ENCODE peak calls at places on chromosomes 11 and 22, in four cellular contexts. C, V, Z and K are unnamed samples.
A peak's percentile ranks its signal among the peaks of the same experiment; 100 is the strongest.

GRCh38 chr11:64331569-64332371 is 8.2 kb upstream of the CCDC88B start:
- DNase-seq in C (peak; percentile 65), V (peak; percentile 73), Z (peak; percentile 69), K (peak; percentile 80)

GRCh38 chr11:35420371-35420770 is 1.0 kb upstream of the SLC1A2 start:
- DNase-seq in Z (no peak), C (peak; percentile 21), V (no peak), K (no peak)

GRCh38 chr11:109422755-109423113 is 744 bp downstream of the C11orf87 start:
- DNase-seq in C (no peak), V (no peak), Z (no peak), K (no peak)

GRCh38 chr22:44272330-44272729 is 40.4 kb downstream of the SHISAL1 start:
- DNase-seq in V (no peak), Z (no peak), C (no peak), K (no peak)

GRCh38 chr11:59183768-59184167 is 11.8 kb downstream of the DTX4 start:
- DNase-seq in V (no peak), Z (no peak), C (no peak), K (no peak)

GRCh38 chr22:47333625-47334024 is 571.2 kb downstream of the TBC1D22A start:
- DNase-seq in V (no peak), Z (peak; percentile 9), C (no peak), K (no peak)

GRCh38 chr11:74011360-74012071 is 2.6 kb upstream of the UCP3 start:
- DNase-seq in V (peak; percentile 72), C (no peak), Z (no peak), K (peak; percentile 79)

GRCh38 chr11:117644403-117645155 is 152.4 kb downstream of the DSCAML1 start:
- DNase-seq in V (no peak), Z (no peak), C (no peak), K (no peak)

GRCh38 chr22:35444685-35445399 is 44.9 kb downstream of the MCM5 start:
- DNase-seq in C (no peak), V (no peak), Z (no peak), K (no peak)

GRCh38 chr11:131889146-131889577 is 518.7 kb downstream of the NTM start:
- DNase-seq in C (no peak), V (no peak), Z (no peak), K (peak; percentile 66)

GRCh38 chr22:47111626-47112373 is 349.4 kb downstream of the TBC1D22A start:
- DNase-seq in V (no peak), Z (no peak), C (no peak), K (no peak)

GRCh38 chr22:40594924-40595323 is 41.6 kb downstream of the MRTFA start:
- DNase-seq in V (no peak), Z (peak; percentile 33), C (no peak), K (no peak)

DNA sequence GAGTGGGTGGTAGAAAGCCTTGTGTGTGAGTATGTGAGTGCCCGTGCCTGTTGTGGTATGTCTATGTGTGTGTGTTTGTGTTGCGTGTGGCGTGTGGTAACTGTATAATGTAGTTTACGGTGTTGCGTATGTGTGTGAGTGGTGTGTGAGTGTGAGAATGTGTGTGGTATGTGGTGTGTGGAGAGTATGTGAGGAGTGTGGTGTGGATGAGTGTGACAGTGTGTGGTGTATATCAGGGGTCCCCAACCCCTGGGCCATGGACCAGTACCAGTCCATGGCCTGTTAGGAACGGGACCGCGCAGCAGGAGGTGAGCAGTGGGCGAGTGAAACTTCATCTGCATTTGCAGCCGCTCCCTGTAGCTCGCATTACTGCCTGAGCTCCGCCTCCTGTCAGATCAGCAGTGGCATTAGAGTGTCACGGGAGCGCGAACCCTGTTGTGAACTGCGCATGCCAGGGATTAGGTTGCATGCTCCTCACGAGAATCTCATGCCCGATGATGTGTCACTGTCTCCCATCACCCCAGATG is 5.7 kb downstream of the UPK3A start:
- DNase-seq in C (peak; percentile 53), Z (no peak), V (no peak), K (no peak)
- TF ChIP-seq TCF7 in C (no peak), Z (no peak), V (no peak), K (no peak)

DNA sequence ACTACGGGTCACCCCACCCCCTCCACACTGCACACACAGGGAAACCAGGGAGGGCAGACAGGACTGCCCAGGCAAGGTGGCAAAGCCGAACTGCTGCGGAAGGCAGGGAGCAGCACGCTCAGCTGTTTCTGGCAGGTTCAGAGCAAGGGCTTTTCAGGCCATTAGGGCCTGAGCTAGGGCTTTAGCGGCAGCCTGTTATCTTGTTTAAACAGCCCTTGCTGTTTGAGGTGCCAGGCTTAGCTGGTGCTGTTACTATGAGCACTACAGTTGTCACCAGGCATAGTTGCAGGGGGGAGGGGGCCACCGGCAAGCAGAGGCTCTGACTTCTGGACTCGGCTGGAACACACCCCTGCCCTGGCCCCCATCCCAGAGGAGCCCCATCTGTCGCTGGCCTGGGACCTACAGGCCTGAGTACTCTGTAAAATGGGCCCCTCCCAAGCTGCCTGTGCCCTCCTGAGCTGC is 34.9 kb downstream of the RSPH14 start:
- DNase-seq in C (no peak), V (peak; percentile 59), Z (peak; percentile 39), K (no peak)
- TF ChIP-seq TCF7 in C (no peak), V (no peak), Z (no peak), K (no peak)

GRCh38 chr11:16897460-16898061 is 116.7 kb downstream of the PLEKHA7 start:
- DNase-seq in V (no peak), Z (no peak), C (peak; percentile 64), K (no peak)
- TF ChIP-seq TCF7 in V (no peak), Z (no peak), C (no peak), K (no peak)

GRCh38 chr11:12234216-12234615 is 123.8 kb downstream of the MICAL2 start:
- DNase-seq in Z (no peak), V (no peak), C (no peak), K (no peak)

GRCh38 chr11:12236744-12237101 is 126.3 kb downstream of the MICAL2 start:
- DNase-seq in C (no peak), V (no peak), Z (no peak), K (no peak)

GRCh38 chr11:12235945-12236743 is 125.8 kb downstream of the MICAL2 start:
- DNase-seq in C (no peak), V (peak; percentile 62), Z (peak; percentile 58), K (peak; percentile 48)

GRCh38 chr11:12235080-12235479 is 124.7 kb downstream of the MICAL2 start:
- DNase-seq in V (no peak), C (no peak), Z (no peak), K (no peak)

GRCh38 chr11:12235549-12235944 is 125.2 kb downstream of the MICAL2 start:
- DNase-seq in Z (peak; percentile 69), C (no peak), V (peak; percentile 28), K (no peak)
- TF ChIP-seq TCF7 in Z (no peak), C (no peak), V (no peak), K (no peak)

DNA sequence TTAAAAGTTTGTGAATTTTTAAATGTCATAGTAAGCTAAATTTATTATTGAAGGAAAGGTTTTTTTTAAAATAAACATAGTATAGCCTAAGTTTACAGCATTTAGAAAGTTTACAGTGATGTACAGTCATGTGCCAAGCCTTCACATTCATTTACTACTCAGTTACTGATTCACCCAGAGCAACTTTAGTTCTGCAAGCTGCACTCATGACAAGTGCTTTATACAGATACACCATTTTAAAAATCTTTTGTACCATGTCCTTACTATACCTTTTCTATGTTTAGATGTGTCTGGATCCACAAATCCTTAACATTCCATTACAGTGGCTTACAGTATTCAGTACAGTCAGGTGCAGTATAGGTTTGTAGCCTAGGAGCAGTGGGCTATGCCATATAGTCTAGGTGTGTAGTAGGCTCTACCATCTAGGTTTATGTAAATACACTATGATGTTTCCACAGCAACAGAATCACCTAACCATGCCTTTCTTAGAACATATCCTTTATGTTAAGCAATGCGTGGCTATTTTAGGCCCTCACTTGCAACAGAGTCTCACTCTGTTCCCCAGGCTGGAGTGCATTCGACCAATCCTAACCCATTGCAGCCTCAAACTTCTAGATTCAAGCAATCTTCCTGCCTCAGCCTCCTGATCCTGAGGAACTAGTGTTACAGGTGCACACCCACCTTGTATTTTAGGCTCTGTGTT is 79.5 kb upstream of the SLC25A18 start:
- DNase-seq in Z (no peak), V (no peak), C (no peak), K (no peak)
- TF ChIP-seq TCF7 in Z (no peak), V (no peak), C (no peak), K (no peak)

GRCh38 chr11:119106564-119107537 is at the start of gene C2CD2L:
- DNase-seq in V (peak; percentile 95), C (peak; percentile 86), Z (peak; percentile 68), K (peak; percentile 70)
- TF ChIP-seq TCF7 in V (peak; percentile 63), C (no peak), Z (peak; percentile 49), K (no peak)